ENCODE peak calls at places on chromosome 11, in ten cellular contexts. One of them, this sample, is unnamed.
A peak's percentile ranks its signal among the peaks of the same experiment; 100 is the strongest.

GRCh38 chr11:19498986-19499669 is 213.5 kb upstream of the NAV2 start:
- DNase-seq in heart right ventricle: no peak
- DNase-seq in kidney: no peak
- DNase-seq in ovary: no peak
- DNase-seq in HCT116: no peak
- DNase-seq in GM10248: no peak
- DNase-seq in pancreas: no peak
- DNase-seq in endothelial cell: no peak
- DNase-seq in body of pancreas: no peak
- DNase-seq in AG10803: peak; percentile 78
- DNase-seq in this sample: no peak

GRCh38 chr11:65921876-65922275 is 2.6 kb downstream of the DRAP1 start:
- DNase-seq in heart right ventricle: no peak
- DNase-seq in kidney: no peak
- DNase-seq in ovary: no peak
- DNase-seq in HCT116: no peak
- DNase-seq in GM10248: no peak
- DNase-seq in pancreas: no peak
- DNase-seq in endothelial cell: no peak
- DNase-seq in body of pancreas: no peak
- DNase-seq in AG10803: no peak
- DNase-seq in this sample: no peak

GRCh38 chr11:115215694-115216615 is 288.3 kb downstream of the CADM1 start:
- DNase-seq in heart right ventricle: no peak
- DNase-seq in kidney: no peak
- DNase-seq in ovary: no peak
- DNase-seq in HCT116: no peak
- DNase-seq in GM10248: no peak
- DNase-seq in pancreas: no peak
- DNase-seq in endothelial cell: peak; percentile 11
- DNase-seq in body of pancreas: no peak
- DNase-seq in AG10803: no peak
- DNase-seq in this sample: no peak

GRCh38 chr11:34351687-34352469 is 5.9 kb downstream of the ABTB2 start:
- DNase-seq in heart right ventricle: no peak
- DNase-seq in kidney: no peak
- DNase-seq in ovary: no peak
- DNase-seq in HCT116: no peak
- DNase-seq in GM10248: peak; percentile 46
- DNase-seq in pancreas: no peak
- DNase-seq in endothelial cell: no peak
- DNase-seq in body of pancreas: no peak
- DNase-seq in AG10803: no peak
- DNase-seq in this sample: no peak

GRCh38 chr11:6576471-6577373 is 26.7 kb downstream of the RRP8 start:
- DNase-seq in heart right ventricle: no peak
- DNase-seq in kidney: no peak
- DNase-seq in ovary: no peak
- DNase-seq in HCT116: no peak
- DNase-seq in GM10248: no peak
- DNase-seq in pancreas: no peak
- DNase-seq in endothelial cell: no peak
- DNase-seq in body of pancreas: peak; percentile 46
- DNase-seq in AG10803: peak; percentile 90
- DNase-seq in this sample: no peak

GRCh38 chr11:131917634-131918384 is 547.4 kb downstream of the NTM start:
- DNase-seq in heart right ventricle: no peak
- DNase-seq in kidney: no peak
- DNase-seq in ovary: no peak
- DNase-seq in HCT116: no peak
- DNase-seq in GM10248: no peak
- DNase-seq in pancreas: no peak
- DNase-seq in endothelial cell: no peak
- DNase-seq in body of pancreas: peak; percentile 71
- DNase-seq in AG10803: no peak
- DNase-seq in this sample: no peak

GRCh38 chr11:44003736-44004451 is 43.9 kb upstream of the ACCSL start:
- DNase-seq in heart right ventricle: no peak
- DNase-seq in kidney: no peak
- DNase-seq in ovary: no peak
- DNase-seq in HCT116: no peak
- DNase-seq in GM10248: no peak
- DNase-seq in pancreas: no peak
- DNase-seq in endothelial cell: no peak
- DNase-seq in body of pancreas: no peak
- DNase-seq in AG10803: no peak
- DNase-seq in this sample: no peak

GRCh38 chr11:117589024-117589423 is 208.0 kb downstream of the DSCAML1 start:
- DNase-seq in heart right ventricle: no peak
- DNase-seq in kidney: no peak
- DNase-seq in ovary: no peak
- DNase-seq in HCT116: no peak
- DNase-seq in GM10248: no peak
- DNase-seq in pancreas: no peak
- DNase-seq in endothelial cell: no peak
- DNase-seq in body of pancreas: no peak
- DNase-seq in AG10803: no peak
- DNase-seq in this sample: no peak

GRCh38 chr11:112623057-112623456 is 338.2 kb upstream of the NCAM1 start:
- DNase-seq in heart right ventricle: no peak
- DNase-seq in kidney: no peak
- DNase-seq in ovary: no peak
- DNase-seq in HCT116: no peak
- DNase-seq in GM10248: no peak
- DNase-seq in pancreas: no peak
- DNase-seq in endothelial cell: no peak
- DNase-seq in body of pancreas: no peak
- DNase-seq in AG10803: no peak
- DNase-seq in this sample: no peak

GRCh38 chr11:116925050-116925449 is 87.6 kb upstream of the APOA1 start:
- DNase-seq in heart right ventricle: no peak
- DNase-seq in kidney: no peak
- DNase-seq in ovary: no peak
- DNase-seq in HCT116: no peak
- DNase-seq in GM10248: no peak
- DNase-seq in pancreas: no peak
- DNase-seq in endothelial cell: no peak
- DNase-seq in body of pancreas: no peak
- DNase-seq in AG10803: no peak
- DNase-seq in this sample: no peak

GRCh38 chr11:61507962-61508824 is at the start of gene LRRC10B:
- DNase-seq in heart right ventricle: no peak
- DNase-seq in kidney: no peak
- DNase-seq in ovary: no peak
- DNase-seq in HCT116: peak; percentile 52
- DNase-seq in GM10248: peak; percentile 45
- DNase-seq in pancreas: no peak
- DNase-seq in endothelial cell: peak; percentile 60
- DNase-seq in body of pancreas: peak; percentile 46
- DNase-seq in AG10803: no peak
- DNase-seq in this sample: peak; percentile 49

GRCh38 chr11:19392321-19392720 is 151.6 kb upstream of the E2F8 start:
- DNase-seq in heart right ventricle: no peak
- DNase-seq in kidney: no peak
- DNase-seq in ovary: no peak
- DNase-seq in HCT116: no peak
- DNase-seq in GM10248: no peak
- DNase-seq in pancreas: no peak
- DNase-seq in endothelial cell: no peak
- DNase-seq in body of pancreas: no peak
- DNase-seq in AG10803: peak; percentile 82
- DNase-seq in this sample: no peak

GRCh38 chr11:32478277-32478731 is 43.0 kb upstream of the WT1 start:
- DNase-seq in heart right ventricle: no peak
- DNase-seq in kidney: no peak
- DNase-seq in ovary: peak; percentile 78
- DNase-seq in HCT116: no peak
- DNase-seq in GM10248: no peak
- DNase-seq in pancreas: no peak
- DNase-seq in endothelial cell: no peak
- DNase-seq in body of pancreas: no peak
- DNase-seq in AG10803: no peak
- DNase-seq in this sample: no peak

GRCh38 chr11:134576721-134577171 is 164.7 kb upstream of the B3GAT1 start:
- DNase-seq in heart right ventricle: no peak
- DNase-seq in kidney: no peak
- DNase-seq in ovary: no peak
- DNase-seq in HCT116: no peak
- DNase-seq in GM10248: no peak
- DNase-seq in pancreas: no peak
- DNase-seq in endothelial cell: no peak
- DNase-seq in body of pancreas: no peak
- DNase-seq in AG10803: no peak
- DNase-seq in this sample: no peak

GRCh38 chr11:69493931-69494821 is 12.7 kb downstream of the LINC01488 start:
- DNase-seq in heart right ventricle: no peak
- DNase-seq in kidney: peak; percentile 66
- DNase-seq in ovary: no peak
- DNase-seq in HCT116: no peak
- DNase-seq in GM10248: no peak
- DNase-seq in pancreas: no peak
- DNase-seq in endothelial cell: peak; percentile 52
- DNase-seq in body of pancreas: no peak
- DNase-seq in AG10803: no peak
- DNase-seq in this sample: no peak

DNA sequence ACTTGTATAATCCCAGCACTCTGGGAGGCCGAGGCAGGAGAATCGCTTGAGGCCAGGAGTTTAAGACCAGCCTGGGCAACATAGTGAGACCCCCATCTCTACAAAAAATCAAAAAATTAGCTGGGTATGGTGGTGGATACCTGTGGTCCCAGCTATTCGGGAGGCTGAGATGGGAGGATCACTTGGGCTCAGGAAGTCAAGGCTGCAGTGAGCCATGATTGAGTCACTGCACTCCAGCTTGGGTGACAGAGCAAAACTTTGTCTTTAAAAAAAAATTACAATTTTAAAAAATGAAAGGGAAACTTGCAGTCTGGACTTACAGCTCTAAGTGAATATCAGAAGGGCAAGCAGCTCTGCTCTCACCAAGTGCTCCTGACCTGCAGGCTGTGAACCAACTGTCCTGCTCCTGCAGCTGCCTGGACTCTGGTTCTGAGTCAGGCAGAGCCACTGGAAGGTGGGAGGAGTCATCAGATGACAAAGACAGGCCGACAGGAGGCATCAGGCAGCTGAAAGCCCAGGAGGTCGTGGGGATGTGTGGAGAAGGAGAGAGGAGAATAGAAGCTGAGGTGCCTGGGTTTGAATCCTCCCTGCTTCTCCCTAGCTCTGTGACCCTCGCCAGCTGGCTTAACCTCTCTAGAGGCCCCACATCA is 9.6 kb downstream of the SMTNL1 start:
- DNase-seq in heart right ventricle: no peak
- DNase-seq in kidney: no peak
- DNase-seq in ovary: no peak
- DNase-seq in HCT116: no peak
- DNase-seq in GM10248: peak; percentile 73
- DNase-seq in pancreas: no peak
- DNase-seq in endothelial cell: no peak
- DNase-seq in body of pancreas: no peak
- DNase-seq in AG10803: peak; percentile 25
- DNase-seq in this sample: no peak
- TF ChIP-seq CTCF in heart right ventricle: no peak
- TF ChIP-seq CTCF in kidney: no peak
- TF ChIP-seq CTCF in ovary: no peak
- TF ChIP-seq CTCF in HCT116: no peak
- TF ChIP-seq CTCF in GM10248: no peak
- TF ChIP-seq CTCF in pancreas: no peak
- TF ChIP-seq CTCF in endothelial cell: no peak
- TF ChIP-seq CTCF in body of pancreas: no peak
- TF ChIP-seq CTCF in AG10803: peak; percentile 23
- TF ChIP-seq CTCF in this sample: no peak

DNA sequence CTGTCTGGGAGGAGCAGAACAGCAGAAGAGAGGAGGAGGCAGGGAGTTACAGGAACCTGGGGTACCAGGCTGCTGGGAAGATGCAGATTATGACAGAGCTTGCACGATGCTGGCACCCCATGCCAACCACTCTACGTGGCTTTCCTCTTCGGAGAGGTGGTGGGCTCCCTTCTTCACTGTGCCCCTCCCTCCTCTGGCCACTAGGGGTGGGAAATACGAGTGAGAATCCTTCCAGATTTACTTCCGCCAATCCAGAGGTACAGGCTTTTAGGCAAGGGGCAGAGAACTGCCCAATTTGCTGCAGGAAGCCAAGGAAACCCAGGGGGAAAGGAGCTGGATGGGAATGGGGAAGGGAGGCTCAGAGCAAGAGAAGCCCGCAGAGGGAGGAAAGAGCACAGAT is 12.3 kb downstream of the HYOU1 start:
- DNase-seq in heart right ventricle: no peak
- DNase-seq in kidney: peak; percentile 20
- DNase-seq in ovary: no peak
- DNase-seq in HCT116: no peak
- DNase-seq in GM10248: no peak
- DNase-seq in pancreas: no peak
- DNase-seq in endothelial cell: no peak
- DNase-seq in body of pancreas: no peak
- DNase-seq in AG10803: no peak
- DNase-seq in this sample: no peak
- TF ChIP-seq CTCF in heart right ventricle: no peak
- TF ChIP-seq CTCF in kidney: no peak
- TF ChIP-seq CTCF in ovary: no peak
- TF ChIP-seq CTCF in HCT116: peak; percentile 37
- TF ChIP-seq CTCF in GM10248: no peak
- TF ChIP-seq CTCF in pancreas: no peak
- TF ChIP-seq CTCF in endothelial cell: peak; percentile 45
- TF ChIP-seq CTCF in body of pancreas: no peak
- TF ChIP-seq CTCF in AG10803: no peak
- TF ChIP-seq CTCF in this sample: peak; percentile 49

GRCh38 chr11:74170694-74171629 is at the start of the genes C2CD3 and PPME1:
- DNase-seq in heart right ventricle: peak; percentile 97
- DNase-seq in kidney: peak; percentile 100
- DNase-seq in ovary: peak; percentile 98
- DNase-seq in HCT116: peak; percentile 99
- DNase-seq in GM10248: peak; percentile 95
- DNase-seq in pancreas: peak; percentile 99
- DNase-seq in endothelial cell: peak; percentile 95
- DNase-seq in body of pancreas: peak; percentile 98
- DNase-seq in AG10803: peak; percentile 99
- DNase-seq in this sample: peak; percentile 93
- TF ChIP-seq CTCF in heart right ventricle: peak; percentile 56
- TF ChIP-seq CTCF in kidney: no peak
- TF ChIP-seq CTCF in ovary: no peak
- TF ChIP-seq CTCF in HCT116: no peak
- TF ChIP-seq CTCF in GM10248: peak; percentile 7
- TF ChIP-seq CTCF in pancreas: no peak
- TF ChIP-seq CTCF in endothelial cell: no peak
- TF ChIP-seq CTCF in body of pancreas: peak; percentile 16
- TF ChIP-seq CTCF in AG10803: peak; percentile 46
- TF ChIP-seq CTCF in this sample: peak; percentile 53

DNA sequence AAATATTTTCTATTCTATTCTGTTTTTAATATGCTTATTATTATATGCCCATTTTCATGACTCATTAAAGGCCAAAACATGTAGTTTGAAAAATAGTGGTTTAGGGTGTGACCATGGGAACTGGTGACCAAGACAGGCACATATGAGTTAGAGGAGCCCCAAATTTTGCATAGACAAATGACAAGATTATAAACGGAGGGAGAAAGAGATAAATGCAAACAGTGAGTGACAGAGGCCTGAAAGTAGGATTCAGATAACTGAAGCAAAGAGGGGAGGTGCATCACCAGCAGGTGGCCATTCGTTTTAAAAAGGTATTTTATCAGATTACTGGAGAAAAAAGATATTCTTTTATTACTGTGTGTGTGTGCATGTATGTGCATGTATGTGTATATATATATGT is 391.5 kb upstream of the CHORDC1 start:
- DNase-seq in heart right ventricle: no peak
- DNase-seq in kidney: no peak
- DNase-seq in ovary: no peak
- DNase-seq in HCT116: no peak
- DNase-seq in GM10248: no peak
- DNase-seq in pancreas: no peak
- DNase-seq in endothelial cell: no peak
- DNase-seq in body of pancreas: no peak
- DNase-seq in AG10803: no peak
- DNase-seq in this sample: no peak
- TF ChIP-seq CTCF in heart right ventricle: no peak
- TF ChIP-seq CTCF in kidney: no peak
- TF ChIP-seq CTCF in ovary: no peak
- TF ChIP-seq CTCF in HCT116: no peak
- TF ChIP-seq CTCF in GM10248: no peak
- TF ChIP-seq CTCF in pancreas: no peak
- TF ChIP-seq CTCF in endothelial cell: no peak
- TF ChIP-seq CTCF in body of pancreas: no peak
- TF ChIP-seq CTCF in AG10803: no peak
- TF ChIP-seq CTCF in this sample: no peak

This sample was measured in neural crest cell.